ENCODE peak calls at places on chromosomes 5 and 9, in seven cellular contexts. F, R, H, E, X, B and K are unnamed samples.

GRCh38 chr9:137245450-137246421 is 4.6 kb downstream of the TUBB4B start:
- DNase-seq in F (no peak), R (no peak), H (no peak), E (no peak), X (no peak), B (no peak), K (no peak)

GRCh38 chr9:86645303-86645702 is 291.1 kb upstream of the TUT7 start:
- DNase-seq in F (no peak), R (no peak), H (no peak), E (no peak), X (no peak), B (no peak), K (no peak)

GRCh38 chr5:9209846-9210547 is 335.9 kb downstream of the SEMA5A start:
- DNase-seq in F (no peak), R (no peak), H (no peak), E (no peak), X (no peak), B (no peak), K (no peak)

GRCh38 chr5:153490124-153491085 is at the start of gene GRIA1:
- DNase-seq in F (peak; percentile 60), R (no peak), H (no peak), E (no peak), X (no peak), B (no peak), K (no peak)

GRCh38 chr5:142697846-142698245 is 12.0 kb upstream of the FGF1 start:
- DNase-seq in F (no peak), R (no peak), H (peak; percentile 81), E (no peak), X (no peak), B (no peak), K (no peak)

GRCh38 chr9:133883356-133883755 is 108.8 kb downstream of the VAV2 start:
- DNase-seq in F (peak; percentile 42), R (no peak), H (no peak), E (no peak), X (no peak), B (no peak), K (no peak)

GRCh38 chr5:129609710-129610109 is 138.2 kb upstream of the MINAR2 start:
- DNase-seq in F (no peak), R (no peak), H (no peak), E (no peak), X (no peak), B (no peak), K (no peak)

GRCh38 chr5:154727361-154727760 is 27.8 kb upstream of the LARP1 start:
- DNase-seq in F (no peak), R (no peak), H (no peak), E (no peak), X (no peak), B (no peak), K (no peak)

GRCh38 chr5:9170026-9170425 is 375.8 kb downstream of the SEMA5A start:
- DNase-seq in F (no peak), R (no peak), H (no peak), E (no peak), X (no peak), B (no peak), K (no peak)

GRCh38 chr5:8376478-8376877 is 507.5 kb downstream of the MTRR start:
- DNase-seq in F (no peak), R (no peak), H (no peak), E (no peak), X (no peak), B (no peak), K (no peak)

GRCh38 chr9:34047864-34048729 is 590 bp downstream of the UBAP2 start:
- DNase-seq in F (no peak), R (peak; percentile 66), H (peak; percentile 77), E (peak; percentile 6), X (peak; percentile 42), B (peak; percentile 68), K (no peak)

GRCh38 chr5:35319231-35320002 is 89.1 kb upstream of the PRLR start:
- DNase-seq in F (no peak), R (no peak), H (peak; percentile 79), E (no peak), X (no peak), B (no peak), K (no peak)

GRCh38 chr5:55816342-55816741 is 34.8 kb upstream of the IL31RA start:
- DNase-seq in F (no peak), R (no peak), H (no peak), E (no peak), X (no peak), B (no peak), K (peak; percentile 53)

GRCh38 chr9:104604801-104605200 is 626 bp downstream of the OR13C2 start:
- DNase-seq in F (no peak), R (no peak), H (no peak), E (no peak), X (no peak), B (no peak), K (no peak)

GRCh38 chr5:172887735-172888134 is 53.7 kb downstream of the ERGIC1 start:
- DNase-seq in F (no peak), R (no peak), H (peak; percentile 93), E (no peak), X (no peak), B (no peak), K (no peak)

GRCh38 chr9:35054185-35054835 is 18.1 kb downstream of the VCP start:
- DNase-seq in F (no peak), R (no peak), H (no peak), E (no peak), X (no peak), B (no peak), K (no peak)

GRCh38 chr9:35048521-35048920 is 23.9 kb downstream of the VCP start:
- DNase-seq in F (no peak), R (no peak), H (no peak), E (no peak), X (no peak), B (no peak), K (no peak)

GRCh38 chr9:35056571-35057270 is 15.7 kb downstream of the VCP start:
- DNase-seq in F (no peak), R (no peak), H (no peak), E (no peak), X (no peak), B (no peak), K (no peak)

GRCh38 chr9:35054871-35055644 is 17.4 kb downstream of the VCP start:
- DNase-seq in F (no peak), R (no peak), H (no peak), E (no peak), X (no peak), B (no peak), K (no peak)

DNA sequence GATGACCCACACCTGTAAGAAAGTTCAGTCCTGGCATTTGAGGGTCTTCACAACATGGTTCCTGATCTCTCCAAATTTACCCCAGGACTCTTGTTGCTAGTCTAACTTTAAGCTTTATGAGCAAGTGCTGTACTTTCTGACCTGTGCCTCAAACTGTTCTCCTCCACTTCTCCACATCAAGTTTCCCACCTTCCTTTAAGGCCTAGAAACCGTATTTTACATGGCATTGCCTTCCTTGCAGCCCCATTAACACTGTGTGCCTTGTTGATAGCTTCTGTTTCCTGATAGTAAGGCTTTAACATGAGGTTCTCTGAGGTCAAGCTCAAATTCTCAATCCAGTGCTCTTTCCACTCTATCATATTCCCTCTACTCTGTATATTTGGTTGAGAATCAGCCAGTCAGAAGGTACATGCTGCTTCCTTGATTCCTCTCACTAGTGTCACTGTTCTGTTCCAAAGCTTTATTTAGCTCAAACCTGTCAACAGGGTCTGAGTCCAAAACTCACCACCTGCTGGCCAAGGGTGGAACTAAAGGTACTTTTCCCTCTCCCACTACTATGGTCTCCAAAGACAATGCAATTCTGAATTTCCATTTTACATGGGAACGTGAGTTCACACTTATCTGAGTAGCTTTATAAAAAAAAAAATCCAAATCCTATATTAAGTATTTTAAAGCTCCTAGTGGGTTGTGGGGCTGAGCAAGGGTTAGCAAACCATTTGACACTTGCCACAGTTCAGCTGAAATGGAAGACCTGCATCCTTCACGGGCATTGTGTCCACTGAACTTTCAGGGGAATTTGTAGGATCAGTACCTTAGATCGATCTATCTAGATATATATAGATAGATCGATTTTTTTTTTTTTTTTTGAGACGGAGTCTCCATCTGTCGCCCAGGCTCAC is 21.1 kb downstream of the VCP start:
- DNase-seq in F (peak; percentile 84), R (peak; percentile 53), H (no peak), E (peak; percentile 27), X (peak; percentile 19), B (no peak), K (peak; percentile 5)
- H3K36me3 ChIP-seq in F (peaks cover 17% of the 10 kb centered on the region), R (peaks cover 76% of the 10 kb centered on the region), H (peaks cover 19% of the 10 kb centered on the region), E (peaks cover 9% of the 10 kb centered on the region), X (peaks cover 24% of the 10 kb centered on the region), B (peaks cover 3% of the 10 kb centered on the region), K (peaks cover 29% of the 10 kb centered on the region)

GRCh38 chr5:143924311-143924710 is 112.3 kb downstream of the HMHB1 start:
- DNase-seq in F (no peak), R (no peak), H (no peak), E (no peak), X (no peak), B (no peak), K (no peak)
- H3K4me3 ChIP-seq in F (no peak overlapping the region), R (no peak overlapping the region), H (no peak overlapping the region), E (no peak overlapping the region), X (no peak overlapping the region), B (no peak overlapping the region), K (no peak overlapping the region)

DNA sequence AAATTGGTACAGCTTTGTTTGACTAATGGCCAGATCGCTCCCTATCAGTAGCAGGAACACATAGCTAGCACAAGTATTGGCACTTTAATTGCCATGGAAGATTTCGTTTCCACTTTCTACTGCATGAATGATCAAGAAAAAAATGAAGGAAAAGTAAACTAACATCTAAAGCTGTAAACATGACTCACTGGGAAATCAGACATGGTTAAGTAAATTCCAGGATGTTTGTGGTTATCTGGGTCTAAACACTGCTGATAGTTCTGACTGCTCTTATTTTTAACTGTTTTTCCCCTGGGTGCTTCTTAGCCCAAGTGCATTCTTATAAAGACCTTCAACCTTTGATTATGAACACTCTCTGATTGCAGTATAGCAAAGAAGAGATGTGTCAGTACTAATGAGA is 388.9 kb downstream of the NR2F1-AS1 start:
- DNase-seq in F (no peak), R (no peak), H (no peak), E (peak; percentile 91), X (no peak), B (no peak), K (no peak)
- H3K27ac ChIP-seq in F (no peak overlapping the region), R (no peak overlapping the region), H (no peak overlapping the region), E (peak overlapping the region; percentile 92), X (no peak overlapping the region), B (no peak overlapping the region), K (peak overlapping the region; percentile 49)

GRCh38 chr5:97022898-97023297 is 87.0 kb downstream of the LNPEP start:
- DNase-seq in F (no peak), R (no peak), H (no peak), E (no peak), X (no peak), B (no peak), K (no peak)

GRCh38 chr5:97019435-97020117 is 83.7 kb downstream of the LNPEP start:
- DNase-seq in F (no peak), R (no peak), H (no peak), E (no peak), X (no peak), B (no peak), K (peak; percentile 67)

GRCh38 chr5:97026721-97027120 is 90.8 kb downstream of the LNPEP start:
- DNase-seq in F (no peak), R (no peak), H (no peak), E (no peak), X (no peak), B (no peak), K (no peak)

DNA sequence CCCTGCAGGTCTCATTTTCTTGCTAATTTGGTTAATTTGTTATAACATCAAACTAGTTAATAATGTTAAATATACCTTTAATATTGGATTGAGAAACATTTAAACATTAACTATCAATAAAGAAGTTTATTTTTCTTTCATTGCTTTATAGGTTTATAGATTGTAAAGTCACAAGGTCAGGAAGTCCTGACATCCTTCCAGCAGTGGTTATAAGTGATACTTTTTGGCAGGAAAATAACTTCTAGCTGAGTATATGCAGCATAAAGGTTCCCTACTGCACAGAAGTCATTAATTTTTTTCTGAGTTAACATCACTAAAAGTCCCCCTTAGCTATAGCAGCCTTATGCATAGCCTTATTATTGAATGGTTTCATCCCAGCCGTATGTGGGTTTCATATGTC is 85.5 kb downstream of the LNPEP start:
- DNase-seq in F (no peak), R (no peak), H (no peak), E (no peak), X (no peak), B (no peak), K (no peak)
- H3K36me3 ChIP-seq in F (no peaks in the 10 kb centered on the region), R (peaks cover 96% of the 10 kb centered on the region), H (peaks cover 11% of the 10 kb centered on the region), E (no peaks in the 10 kb centered on the region), X (peaks cover 73% of the 10 kb centered on the region), B (peaks cover 35% of the 10 kb centered on the region), K (peaks cover 18% of the 10 kb centered on the region)